ENCODE peak calls at places on chromosomes 1 and 21, in eight cellular contexts. S, R, B, K, H, Q, Z and T are unnamed samples.
A peak's percentile ranks its signal among the peaks of the same experiment; 100 is the strongest.

GRCh38 chr1:175839678-175840669 is 96.6 kb upstream of the TNR start:
- DNase-seq in R (no peak), H (no peak), B (peak; percentile 31), S (no peak), K (peak; percentile 61), Z (no peak), Q (no peak), T (no peak)

GRCh38 chr1:165481820-165482532 is 37.0 kb upstream of the RXRG start:
- DNase-seq in K (peak; percentile 89), Q (peak; percentile 61), Z (no peak), S (no peak), H (no peak), B (peak; percentile 96), R (no peak), T (no peak)

GRCh38 chr1:172466795-172467407 is 23.0 kb upstream of the PIGC start:
- DNase-seq in K (no peak), Z (no peak), B (peak; percentile 74), R (no peak), S (peak; percentile 59), Q (peak; percentile 45), H (no peak), T (no peak)

GRCh38 chr1:15370781-15371467 is 38.8 kb upstream of the EFHD2 start:
- DNase-seq in S (peak; percentile 78), Z (no peak), H (no peak), B (no peak), K (no peak), Q (no peak), R (no peak), T (no peak)

GRCh38 chr1:115545791-115546733 is 95.7 kb upstream of the VANGL1 start:
- DNase-seq in K (peak; percentile 91), Z (no peak), R (no peak), B (peak; percentile 97), H (peak; percentile 73), Q (peak; percentile 79), S (peak; percentile 67), T (no peak)

GRCh38 chr1:225746361-225747179 is 31.1 kb upstream of the SRP9 start:
- DNase-seq in Q (peak; percentile 89), B (peak; percentile 82), S (peak; percentile 88), R (peak; percentile 56), K (peak; percentile 87), Z (peak; percentile 72), H (no peak), T (no peak)

GRCh38 chr1:16010837-16011236 is 6.8 kb downstream of the SRARP start:
- DNase-seq in H (no peak), Q (no peak), Z (no peak), K (no peak), B (no peak), S (no peak), R (no peak), T (no peak)

GRCh38 chr1:113874017-113874879 is 2.7 kb upstream of the PTPN22 start:
- DNase-seq in Z (no peak), B (peak; percentile 76), Q (peak; percentile 33), H (no peak), S (peak; percentile 59), K (no peak), R (no peak), T (no peak)

GRCh38 chr1:235739124-235739523 is 89.5 kb upstream of the GNG4 start:
- DNase-seq in Z (no peak), H (no peak), Q (peak; percentile 17), S (peak; percentile 83), B (peak; percentile 17), K (peak; percentile 81), R (no peak), T (no peak)

GRCh38 chr1:179079113-179079761 is 2.6 kb upstream of the TOR3A start:
- DNase-seq in Z (no peak), Q (peak; percentile 86), S (peak; percentile 64), B (peak; percentile 61), R (no peak), K (peak; percentile 85), H (peak; percentile 83), T (peak; percentile 40)

GRCh38 chr1:218660678-218661053 is 315.5 kb downstream of the TGFB2 start:
- DNase-seq in Z (no peak), H (no peak), S (no peak), B (peak; percentile 73), R (no peak), Q (peak; percentile 61), K (peak; percentile 82), T (no peak)

GRCh38 chr1:110874303-110875215 is 1.6 kb downstream of the CD53 start:
- DNase-seq in Q (peak; percentile 5), R (no peak), B (no peak), K (no peak), S (no peak), H (no peak), Z (no peak), T (no peak)
- H3K4me1 ChIP-seq in Q (no peaks in the 10 kb centered on the region), R (peaks cover 20% of the 10 kb centered on the region), B (no peaks in the 10 kb centered on the region), K (no peaks in the 10 kb centered on the region), S (no peaks in the 10 kb centered on the region), H (no peaks in the 10 kb centered on the region), Z (peaks cover 6% of the 10 kb centered on the region), T (peaks cover 58% of the 10 kb centered on the region)

GRCh38 chr21:39258207-39258606 is 55.2 kb downstream of the BRWD1 start:
- DNase-seq in K (no peak), Z (no peak), R (no peak), Q (no peak), H (no peak), B (no peak), S (no peak), T (no peak)
- H3K27ac ChIP-seq in K (no peak overlapping the region), Z (no peak overlapping the region), R (no peak overlapping the region), Q (no peak overlapping the region), H (no peak overlapping the region), B (no peak overlapping the region), S (no peak overlapping the region), T (no peak overlapping the region)

GRCh38 chr1:246951413-246951812 is 19.7 kb upstream of the AHCTF1 start:
- DNase-seq in Z (no peak), Q (no peak), B (no peak), S (no peak), H (no peak), K (no peak), R (no peak), T (no peak)

GRCh38 chr1:246959944-246960693 is 28.4 kb upstream of the AHCTF1 start:
- DNase-seq in K (no peak), Z (no peak), S (no peak), B (no peak), Q (no peak), R (no peak), H (no peak), T (no peak)

DNA sequence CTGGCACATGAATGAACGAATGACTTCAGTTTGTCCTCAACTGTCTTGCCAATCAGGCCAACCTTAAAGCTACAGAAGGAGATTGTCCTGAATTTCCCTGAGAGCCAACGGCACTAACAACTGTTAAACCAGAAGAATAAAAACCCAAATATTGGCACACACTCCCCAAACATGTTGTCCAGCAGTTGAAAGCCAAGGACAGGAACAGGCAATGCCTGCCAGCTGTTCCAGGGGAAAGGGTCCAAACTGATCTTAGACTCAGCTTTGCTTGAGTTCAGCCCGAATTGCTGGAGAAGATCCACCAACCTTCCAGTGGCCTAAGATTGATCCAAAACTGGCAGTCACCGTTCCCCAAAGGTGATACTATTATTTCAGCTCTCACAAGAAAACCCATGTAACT is 22.4 kb upstream of the AHCTF1 start:
- DNase-seq in K (no peak), Z (no peak), S (no peak), Q (no peak), H (no peak), B (no peak), R (no peak), T (no peak)
- H3K4me3 ChIP-seq in K (no peak overlapping the region), Z (no peak overlapping the region), S (no peak overlapping the region), Q (no peak overlapping the region), H (no peak overlapping the region), B (no peak overlapping the region), R (no peak overlapping the region), T (no peak overlapping the region)

DNA sequence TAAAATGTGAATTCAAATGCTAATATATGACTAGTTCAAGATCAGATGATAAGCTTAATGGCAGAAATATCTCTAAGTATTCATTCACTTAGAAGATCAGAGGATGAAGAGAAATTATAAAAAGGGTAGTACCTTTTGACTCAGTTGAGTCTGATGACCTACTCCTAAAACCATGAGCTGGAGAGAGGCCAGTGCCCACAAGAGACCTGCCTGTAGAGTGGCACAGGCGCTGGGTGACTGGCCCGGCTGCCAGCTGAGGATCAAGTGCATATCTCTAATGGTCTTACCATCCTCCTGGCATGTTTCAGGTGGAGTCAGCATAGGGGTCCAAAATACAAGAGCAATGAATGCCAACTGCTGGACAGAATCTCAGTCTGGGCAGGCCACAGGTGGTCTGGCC is 14.1 kb downstream of the DDAH1 start:
- DNase-seq in S (no peak), Q (no peak), H (no peak), R (peak; percentile 55), K (no peak), Z (no peak), B (no peak), T (no peak)
- H3K4me1 ChIP-seq in S (peaks cover 79% of the 10 kb centered on the region), Q (no peaks in the 10 kb centered on the region), H (no peaks in the 10 kb centered on the region), R (peaks cover 19% of the 10 kb centered on the region), K (peaks cover 5% of the 10 kb centered on the region), Z (peaks cover 20% of the 10 kb centered on the region), B (peaks cover 19% of the 10 kb centered on the region), T (no peaks in the 10 kb centered on the region)

GRCh38 chr1:200153277-200154055 is 126.0 kb downstream of the NR5A2 start:
- DNase-seq in B (no peak), Z (no peak), K (peak; percentile 14), S (no peak), R (no peak), H (no peak), Q (no peak), T (peak; percentile 53)

GRCh38 chr1:200150721-200151120 is 123.2 kb downstream of the NR5A2 start:
- DNase-seq in R (peak; percentile 52), K (peak; percentile 81), Q (peak; percentile 95), H (no peak), Z (no peak), B (peak; percentile 76), S (peak; percentile 36), T (no peak)

GRCh38 chr1:200157718-200158117 is 130.2 kb downstream of the NR5A2 start:
- DNase-seq in K (no peak), R (no peak), Z (no peak), S (no peak), Q (no peak), H (no peak), B (no peak), T (no peak)

GRCh38 chr1:200154069-200154767 is 126.7 kb downstream of the NR5A2 start:
- DNase-seq in Q (no peak), K (peak; percentile 22), S (no peak), Z (no peak), R (no peak), H (no peak), B (peak; percentile 23), T (peak; percentile 43)
- H3K27ac ChIP-seq in Q (peak overlapping the region; percentile 56), K (no peak overlapping the region), S (no peak overlapping the region), Z (no peak overlapping the region), R (peak overlapping the region; percentile 38), H (no peak overlapping the region), B (no peak overlapping the region), T (peak overlapping the region; percentile 64)